ENCODE peak calls at places on chromosome 9, in eight cellular contexts. Z is naive thymus-derived CD4-positive, alpha-beta T cell; C is T-helper 17 cell; T is lower lobe of right lung; P is foreskin keratinocyte; L is gastrocnemius medialis; R is central memory CD8-positive, alpha-beta T cell; Y is Panc1. X is an unnamed sample.

GRCh38 chr9:38024036-38024681 is 44.9 kb downstream of the SHB start:
- ATAC-seq in C (no peak), P (peak; percentile 59), R (no peak), L (peak; percentile 55), Z (no peak), T (peak; percentile 91), Y (no peak), X (no peak)

GRCh38 chr9:110050925-110051355 is 157.0 kb downstream of the C9orf152 start:
- ATAC-seq in C (no peak), P (peak; percentile 77), T (peak; percentile 23), L (peak; percentile 35), Z (no peak), Y (no peak), R (no peak), X (peak; percentile 40)

GRCh38 chr9:134429481-134429880 is 103.2 kb downstream of the RXRA start:
- ATAC-seq in P (no peak), L (no peak), Z (no peak), R (no peak), T (no peak), Y (no peak), C (no peak), X (no peak)

GRCh38 chr9:111949919-111950318 is 53.3 kb downstream of the UGCG start:
- ATAC-seq in T (no peak), C (no peak), Z (no peak), R (no peak), P (no peak), L (no peak), Y (no peak), X (no peak)

GRCh38 chr9:136204838-136205706 is at the start of gene LHX3:
- ATAC-seq in R (no peak), T (peak; percentile 50), Y (no peak), Z (peak; percentile 45), P (no peak), C (peak; percentile 39), L (no peak), X (peak; percentile 52)

GRCh38 chr9:90830977-90831376 is 29.4 kb downstream of the SYK start:
- ATAC-seq in L (no peak), R (no peak), T (no peak), Y (no peak), Z (no peak), C (peak; percentile 41), P (no peak), X (peak; percentile 81)

GRCh38 chr9:84493284-84493947 is 152.9 kb upstream of the SLC28A3 start:
- ATAC-seq in R (no peak), L (no peak), Y (no peak), C (no peak), T (no peak), Z (no peak), P (no peak), X (peak; percentile 16)

GRCh38 chr9:99059074-99059894 is 45.6 kb upstream of the TGFBR1 start:
- ATAC-seq in L (peak; percentile 82), C (peak; percentile 65), P (no peak), T (peak; percentile 94), R (peak; percentile 20), Z (peak; percentile 84), Y (no peak), X (peak; percentile 97)

GRCh38 chr9:18791074-18791473 is 241.9 kb downstream of the SAXO1 start:
- ATAC-seq in R (no peak), T (no peak), L (no peak), P (no peak), C (no peak), Z (no peak), Y (no peak), X (no peak)

GRCh38 chr9:137881591-137882505 is 4.3 kb downstream of the CACNA1B start:
- ATAC-seq in L (no peak), T (no peak), Y (no peak), R (no peak), C (no peak), Z (no peak), P (no peak), X (no peak)

GRCh38 chr9:21070171-21070571 is 7.6 kb downstream of the IFNB1 start:
- ATAC-seq in Z (no peak), L (peak; percentile 75), P (peak; percentile 96), R (no peak), T (peak; percentile 78), C (no peak), Y (peak; percentile 63), X (no peak)

GRCh38 chr9:132987021-132987620 is 8.6 kb downstream of the GFI1B start:
- ATAC-seq in Z (no peak), T (no peak), L (no peak), Y (no peak), C (no peak), P (peak; percentile 6), R (no peak), X (no peak)

GRCh38 chr9:72139233-72139632 is 10.0 kb upstream of the GDA start:
- ATAC-seq in Z (no peak), L (no peak), R (no peak), Y (no peak), C (no peak), T (no peak), P (peak; percentile 70), X (no peak)

GRCh38 chr9:99416007-99416406 is 193.9 kb downstream of the SEC61B start:
- ATAC-seq in T (no peak), R (no peak), P (peak; percentile 61), Z (no peak), C (no peak), Y (no peak), L (no peak), X (no peak)

GRCh38 chr9:84782228-84782866 is 112.8 kb downstream of the NTRK2 start:
- ATAC-seq in L (no peak), R (no peak), Y (no peak), T (no peak), P (no peak), Z (no peak), C (no peak), X (no peak)

GRCh38 chr9:29773676-29774075 is 2200.4 kb upstream of the C9orf72 start:
- ATAC-seq in R (no peak), C (no peak), T (no peak), L (no peak), Z (no peak), Y (no peak), P (peak; percentile 84), X (no peak)

GRCh38 chr9:37290366-37290765 is 132.1 kb upstream of the GRHPR start:
- ATAC-seq in L (no peak), P (no peak), Z (no peak), R (no peak), T (no peak), Y (no peak), C (no peak), X (no peak)

GRCh38 chr9:91033802-91034201 is 232.2 kb downstream of the SYK start:
- ATAC-seq in R (peak; percentile 42), Z (peak; percentile 50), C (peak; percentile 66), P (peak; percentile 7), T (no peak), Y (no peak), L (no peak), X (peak; percentile 14)

GRCh38 chr9:27743490-27743889 is 170.2 kb upstream of the C9orf72 start:
- ATAC-seq in L (no peak), R (no peak), C (no peak), P (no peak), T (no peak), Y (no peak), Z (no peak), X (no peak)

GRCh38 chr9:38482918-38483592 is 58.8 kb upstream of the IGFBPL1 start:
- ATAC-seq in C (no peak), Y (no peak), T (no peak), L (no peak), P (peak; percentile 68), Z (no peak), R (no peak), X (no peak)

GRCh38 chr9:135989722-135990467 is 28.7 kb upstream of the UBAC1 start:
- ATAC-seq in Z (peak; percentile 52), R (peak; percentile 47), T (peak; percentile 5), Y (peak; percentile 34), P (no peak), C (peak; percentile 46), L (no peak), X (no peak)

GRCh38 chr9:91334053-91334452 is 27.7 kb downstream of the AUH start:
- ATAC-seq in Y (no peak), Z (no peak), P (peak; percentile 78), R (no peak), C (no peak), T (no peak), L (no peak), X (no peak)

GRCh38 chr9:72029986-72030385 is 30.4 kb downstream of the C9orf57 start:
- ATAC-seq in Y (no peak), Z (no peak), T (no peak), R (no peak), C (no peak), P (no peak), L (no peak), X (no peak)

GRCh38 chr9:127742435-127743088 is 7.5 kb upstream of the TOR2A start:
- ATAC-seq in P (peak; percentile 68), C (no peak), L (peak; percentile 8), Y (peak; percentile 84), T (peak; percentile 15), R (no peak), Z (no peak), X (no peak)

GRCh38 chr9:137812356-137813023 is 65.1 kb upstream of the CACNA1B start:
- ATAC-seq in Y (no peak), R (no peak), C (no peak), P (no peak), Z (no peak), T (no peak), L (no peak), X (no peak)

GRCh38 chr9:113654605-113655193 is 191.2 kb downstream of the RGS3 start:
- ATAC-seq in Y (no peak), T (peak; percentile 51), Z (no peak), L (peak; percentile 11), P (no peak), R (no peak), C (no peak), X (no peak)

GRCh38 chr9:112531666-112532282 is 45.1 kb downstream of the KIAA1958 start:
- ATAC-seq in Z (no peak), T (no peak), C (no peak), R (no peak), L (no peak), P (no peak), Y (no peak), X (no peak)

GRCh38 chr9:76292658-76293057 is 101.6 kb downstream of the RFK start:
- ATAC-seq in T (no peak), L (no peak), P (no peak), Y (no peak), Z (no peak), R (no peak), C (no peak), X (no peak)

GRCh38 chr9:80378669-80379293 is 807.0 kb downstream of the TLE4 start:
- ATAC-seq in Y (no peak), C (no peak), Z (no peak), L (no peak), T (no peak), R (no peak), P (peak; percentile 97), X (no peak)

GRCh38 chr9:134224827-134225154 is 60.4 kb upstream of the RNU6ATAC start:
- ATAC-seq in R (no peak), L (no peak), T (no peak), P (no peak), Z (no peak), Y (no peak), C (no peak), X (no peak)

GRCh38 chr9:125493861-125494554 is 213.0 kb downstream of the MAPKAP1 start:
- ATAC-seq in T (no peak), C (no peak), R (no peak), P (no peak), Y (no peak), Z (no peak), L (no peak), X (no peak)

GRCh38 chr9:104743377-104743985 is 4.0 kb upstream of the NIPSNAP3A start:
- ATAC-seq in L (no peak), C (peak; percentile 28), T (no peak), Y (peak; percentile 49), Z (peak; percentile 47), R (no peak), P (peak; percentile 45), X (peak; percentile 24)

GRCh38 chr9:69771775-69772418 is 12.1 kb upstream of the PTAR1 start:
- ATAC-seq in R (no peak), T (no peak), P (no peak), Y (no peak), Z (no peak), C (no peak), L (no peak), X (no peak)

GRCh38 chr9:104386425-104387069 is 117.5 kb upstream of the OR13F1 start:
- ATAC-seq in L (no peak), T (no peak), C (no peak), P (peak; percentile 86), R (no peak), Z (no peak), Y (no peak), X (no peak)